ENCODE peak calls at places on chromosomes 6 and 20, in four cellular contexts. One of them, this sample, is unnamed.

GRCh38 chr20:45363611-45364492 is 896 bp downstream of the SYS1 start:
- DNase-seq in K562: no peak
- DNase-seq in HepG2: no peak
- DNase-seq in HCT116: no peak
- DNase-seq in this sample: no peak

GRCh38 chr20:19973920-19974620 is 43.1 kb upstream of the NAA20 start:
- DNase-seq in HCT116: no peak
- DNase-seq in K562: no peak
- DNase-seq in HepG2: no peak
- DNase-seq in this sample: no peak

GRCh38 chr20:44959082-44959895 is 908 bp downstream of the TOMM34 start:
- DNase-seq in HepG2: peak
- DNase-seq in HCT116: no peak
- DNase-seq in K562: no peak
- DNase-seq in this sample: peak

GRCh38 chr6:150813319-150813992 is 52.0 kb upstream of the MTHFD1L start:
- DNase-seq in K562: no peak
- DNase-seq in HepG2: no peak
- DNase-seq in HCT116: peak
- DNase-seq in this sample: no peak

GRCh38 chr6:35496851-35497570 is at the start of gene TEAD3:
- DNase-seq in HCT116: no peak
- DNase-seq in HepG2: peak
- DNase-seq in K562: peak
- DNase-seq in this sample: peak

GRCh38 chr20:44805335-44805734 is 5.0 kb downstream of the RIMS4 start:
- DNase-seq in HCT116: no peak
- DNase-seq in K562: no peak
- DNase-seq in HepG2: no peak
- DNase-seq in this sample: no peak

GRCh38 chr6:94323853-94324252 is 904.5 kb upstream of the EPHA7 start:
- DNase-seq in HCT116: no peak
- DNase-seq in K562: no peak
- DNase-seq in HepG2: no peak
- DNase-seq in this sample: no peak

GRCh38 chr20:47063407-47063806 is 168.8 kb downstream of the EYA2 start:
- DNase-seq in HCT116: no peak
- DNase-seq in K562: no peak
- DNase-seq in HepG2: no peak
- DNase-seq in this sample: no peak

GRCh38 chr20:60001027-60001567 is 42.9 kb downstream of the CDH26 start:
- DNase-seq in HCT116: no peak
- DNase-seq in K562: no peak
- DNase-seq in HepG2: no peak
- DNase-seq in this sample: no peak

GRCh38 chr20:53276143-53276542 is 304.0 kb downstream of the TSHZ2 start:
- DNase-seq in HCT116: no peak
- DNase-seq in HepG2: no peak
- DNase-seq in K562: no peak
- DNase-seq in this sample: no peak

GRCh38 chr6:39339557-39340555 is 17.4 kb upstream of the KCNK16 start:
- DNase-seq in HepG2: no peak
- DNase-seq in K562: no peak
- DNase-seq in HCT116: no peak
- DNase-seq in this sample: no peak

GRCh38 chr6:33316603-33317417 is 734 bp downstream of the ZBTB22 start:
- DNase-seq in K562: no peak
- DNase-seq in HepG2: no peak
- DNase-seq in HCT116: no peak
- DNase-seq in this sample: peak

GRCh38 chr6:92934625-92935024 is 484.7 kb downstream of the EPHA7 start:
- DNase-seq in K562: no peak
- DNase-seq in HCT116: no peak
- DNase-seq in HepG2: no peak
- DNase-seq in this sample: no peak

GRCh38 chr6:127332383-127332961 is 10.9 kb downstream of the ECHDC1 start:
- DNase-seq in HCT116: no peak
- DNase-seq in K562: no peak
- DNase-seq in HepG2: no peak
- DNase-seq in this sample: no peak

GRCh38 chr6:136787726-136788068 is 4.6 kb downstream of the MAP3K5 start:
- DNase-seq in HepG2: no peak
- DNase-seq in K562: no peak
- DNase-seq in HCT116: no peak
- DNase-seq in this sample: no peak

GRCh38 chr20:11380283-11380682 is 537.4 kb upstream of the BTBD3 start:
- DNase-seq in K562: no peak
- DNase-seq in HCT116: no peak
- DNase-seq in HepG2: no peak
- DNase-seq in this sample: no peak

GRCh38 chr6:17885889-17886576 is 101.4 kb downstream of the KIF13A start:
- DNase-seq in K562: no peak
- DNase-seq in HCT116: no peak
- DNase-seq in HepG2: no peak
- DNase-seq in this sample: no peak

GRCh38 chr6:8446391-8446790 is 11.0 kb upstream of the SLC35B3 start:
- DNase-seq in HCT116: no peak
- DNase-seq in K562: no peak
- DNase-seq in HepG2: no peak
- DNase-seq in this sample: no peak

GRCh38 chr20:32582659-32583580 is 2.2 kb downstream of the NOL4L start:
- DNase-seq in HCT116: no peak
- DNase-seq in K562: peak
- DNase-seq in HepG2: no peak
- DNase-seq in this sample: peak

GRCh38 chr20:41989935-41990635 is 371.9 kb upstream of the CHD6 start:
- DNase-seq in K562: no peak
- DNase-seq in HCT116: no peak
- DNase-seq in HepG2: no peak
- DNase-seq in this sample: peak

GRCh38 chr6:34230653-34231351 is 5.9 kb upstream of the HMGA1 start:
- DNase-seq in HepG2: no peak
- DNase-seq in HCT116: no peak
- DNase-seq in K562: no peak
- DNase-seq in this sample: no peak

GRCh38 chr6:42783177-42783875 is 1.5 kb downstream of the BICRAL start:
- DNase-seq in HepG2: peak
- DNase-seq in K562: peak
- DNase-seq in HCT116: no peak
- DNase-seq in this sample: peak

GRCh38 chr20:14219801-14220461 is 117.5 kb downstream of the FLRT3 start:
- DNase-seq in HCT116: peak
- DNase-seq in K562: no peak
- DNase-seq in HepG2: no peak
- DNase-seq in this sample: no peak

GRCh38 chr20:1907586-1907985 is 12.4 kb downstream of the SIRPA start:
- DNase-seq in HCT116: no peak
- DNase-seq in K562: no peak
- DNase-seq in HepG2: no peak
- DNase-seq in this sample: no peak

GRCh38 chr6:143528164-143528811 is 16.8 kb upstream of the FUCA2 start:
- DNase-seq in HepG2: no peak
- DNase-seq in HCT116: no peak
- DNase-seq in K562: no peak
- DNase-seq in this sample: no peak

DNA sequence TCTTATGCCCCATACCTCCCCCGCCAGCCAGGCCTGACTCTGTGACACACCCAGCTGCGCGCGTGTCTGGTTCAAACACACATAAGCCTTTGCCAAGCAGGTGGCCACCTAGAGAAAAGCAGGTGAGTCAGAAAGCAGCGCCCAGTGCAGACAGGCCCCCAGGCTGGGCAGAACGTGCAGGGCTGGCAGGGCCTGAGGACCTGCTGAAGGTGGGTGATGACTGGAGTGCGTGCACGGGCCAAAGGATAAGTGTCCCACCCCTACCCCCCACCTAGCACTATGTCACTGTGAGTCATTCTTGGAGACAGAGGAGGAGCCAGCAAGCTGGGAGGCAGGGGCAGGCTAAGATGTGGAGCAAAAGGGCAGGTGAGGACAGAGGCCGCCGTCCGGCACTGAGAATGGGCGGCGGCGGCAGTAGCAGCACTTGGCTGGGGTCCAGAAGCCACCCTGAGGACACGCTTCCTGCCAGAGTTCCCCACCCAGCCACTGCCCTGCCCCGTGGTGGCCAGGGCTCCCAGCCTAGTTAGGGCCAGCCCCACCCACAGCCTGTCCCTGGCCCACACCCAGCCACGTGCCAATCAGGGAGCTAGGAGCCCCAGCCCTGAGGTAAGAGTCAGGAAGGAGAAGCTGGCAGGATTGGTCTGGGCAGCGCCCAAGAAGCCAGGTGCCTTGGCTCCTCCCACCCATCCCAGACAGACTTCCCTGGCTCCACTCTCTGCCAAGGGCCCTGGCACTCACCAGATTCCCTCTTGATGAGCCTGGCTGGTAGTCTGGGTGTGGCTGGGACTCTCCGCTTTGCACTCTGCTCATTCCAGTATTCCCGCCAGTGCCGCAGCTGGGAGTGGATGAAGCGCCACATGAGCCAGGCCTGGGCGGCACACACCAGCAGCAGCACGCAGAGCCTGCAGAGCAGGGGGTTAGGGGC is 72.7 kb downstream of the TRAM2 start:
- DNase-seq in HepG2: no peak
- DNase-seq in K562: peak
- DNase-seq in HCT116: peak
- DNase-seq in this sample: peak
- TF ChIP-seq ELF1 in HepG2: no peak
- TF ChIP-seq ELF1 in K562: no peak
- TF ChIP-seq ELF1 in HCT116: no peak
- TF ChIP-seq ELF1 in this sample: no peak

GRCh38 chr6:167577891-167578361 is 248.8 kb upstream of the AFDN start:
- DNase-seq in K562: no peak
- DNase-seq in HCT116: no peak
- DNase-seq in HepG2: no peak
- DNase-seq in this sample: no peak

GRCh38 chr6:167574431-167575097 is 249.7 kb downstream of the TTLL2 start:
- DNase-seq in HCT116: no peak
- DNase-seq in K562: no peak
- DNase-seq in HepG2: no peak
- DNase-seq in this sample: no peak

GRCh38 chr6:167576798-167577528 is 249.7 kb upstream of the AFDN start:
- DNase-seq in K562: no peak
- DNase-seq in HCT116: no peak
- DNase-seq in HepG2: no peak
- DNase-seq in this sample: no peak

GRCh38 chr6:167575201-167575696 is 250.4 kb downstream of the TTLL2 start:
- DNase-seq in HepG2: no peak
- DNase-seq in HCT116: no peak
- DNase-seq in K562: no peak
- DNase-seq in this sample: no peak

DNA sequence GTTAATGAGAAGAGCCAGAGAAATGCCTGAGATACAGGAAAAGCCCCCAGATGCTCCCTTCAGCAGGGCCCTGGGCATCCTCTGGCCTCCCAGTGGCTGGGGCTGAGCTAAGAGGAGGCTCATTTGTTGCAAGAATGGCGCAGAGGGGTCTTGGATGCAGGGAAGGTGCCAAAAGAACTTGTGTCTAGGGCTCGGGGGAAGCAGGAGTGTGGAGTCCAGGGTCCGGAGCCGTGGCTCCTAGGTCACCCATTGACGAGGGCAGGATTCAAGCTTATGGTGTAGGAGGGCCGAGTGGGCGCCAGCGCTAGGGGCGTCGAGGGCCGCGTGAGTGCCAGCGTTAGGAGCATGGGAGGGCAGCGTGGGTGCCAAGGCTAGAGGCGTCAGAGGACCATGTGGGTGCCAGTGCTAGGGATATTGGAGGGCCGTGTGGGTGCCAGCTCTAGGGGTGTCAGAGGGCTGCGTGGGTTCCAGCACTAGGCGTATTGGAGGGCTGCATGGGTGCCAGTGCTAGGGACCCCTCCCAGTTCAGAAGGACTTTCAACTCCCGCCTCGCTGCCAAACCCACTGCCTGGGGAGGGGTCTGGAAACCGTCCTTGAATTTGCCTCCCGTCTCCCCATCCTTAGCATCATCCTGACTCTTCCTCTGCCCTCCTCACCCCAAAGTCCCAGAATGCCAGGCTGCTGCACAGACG is 250.5 kb upstream of the AFDN start:
- DNase-seq in HepG2: no peak
- DNase-seq in HCT116: no peak
- DNase-seq in K562: no peak
- DNase-seq in this sample: no peak
- TF ChIP-seq ELF1 in HepG2: no peak
- TF ChIP-seq ELF1 in HCT116: no peak
- TF ChIP-seq ELF1 in K562: no peak
- TF ChIP-seq ELF1 in this sample: no peak

DNA sequence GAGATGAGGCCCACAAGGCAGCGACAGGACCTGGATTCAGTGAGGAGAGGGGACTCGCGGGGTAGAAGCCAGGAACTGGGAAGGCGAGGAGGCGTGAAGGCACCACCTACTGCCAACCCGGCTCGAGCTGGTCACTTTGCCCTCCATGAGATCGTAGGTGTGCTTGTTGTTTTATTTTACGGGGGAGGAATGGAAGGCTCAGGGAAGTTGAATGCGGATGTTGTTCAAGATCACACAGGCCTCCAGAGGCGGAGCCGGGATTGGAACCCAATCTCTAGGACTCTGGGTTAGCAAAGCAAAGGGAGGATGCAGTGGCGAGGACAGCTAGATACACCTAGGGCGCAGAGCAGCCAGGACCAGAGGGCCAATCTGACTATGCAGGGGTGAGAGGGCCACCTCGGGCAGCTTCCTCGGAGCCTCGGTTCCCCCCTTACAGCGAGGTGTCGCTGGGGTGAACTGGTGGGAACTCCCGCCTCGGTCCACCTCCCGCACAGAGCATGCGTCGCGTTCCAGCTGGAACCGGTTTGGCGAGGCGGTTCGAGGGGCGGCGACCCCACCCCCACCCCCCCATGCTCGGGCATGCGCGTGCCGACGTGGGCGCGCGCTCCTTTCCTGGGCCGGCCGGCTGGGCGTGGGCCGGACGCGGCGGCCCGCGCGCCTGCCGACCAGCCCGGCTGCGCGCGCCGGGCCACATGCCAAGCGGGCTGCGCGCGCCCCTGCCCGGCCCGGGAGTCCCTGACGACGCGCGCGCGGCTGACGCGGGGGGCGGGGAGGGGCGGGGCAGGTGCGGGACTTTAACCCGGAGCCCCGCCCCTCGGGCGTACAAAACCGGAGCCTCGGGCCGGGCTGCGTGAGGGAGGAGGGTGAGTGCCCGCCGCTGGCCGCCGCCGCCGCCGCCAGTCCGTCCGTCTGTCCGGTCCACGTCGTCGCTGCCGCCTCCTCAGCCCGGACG is 80.4 kb upstream of the MYL9 start:
- DNase-seq in K562: peak
- DNase-seq in HCT116: peak
- DNase-seq in HepG2: peak
- DNase-seq in this sample: peak
- TF ChIP-seq ELF1 in K562: no peak
- TF ChIP-seq ELF1 in HCT116: no peak
- TF ChIP-seq ELF1 in HepG2: no peak
- TF ChIP-seq ELF1 in this sample: no peak

DNA sequence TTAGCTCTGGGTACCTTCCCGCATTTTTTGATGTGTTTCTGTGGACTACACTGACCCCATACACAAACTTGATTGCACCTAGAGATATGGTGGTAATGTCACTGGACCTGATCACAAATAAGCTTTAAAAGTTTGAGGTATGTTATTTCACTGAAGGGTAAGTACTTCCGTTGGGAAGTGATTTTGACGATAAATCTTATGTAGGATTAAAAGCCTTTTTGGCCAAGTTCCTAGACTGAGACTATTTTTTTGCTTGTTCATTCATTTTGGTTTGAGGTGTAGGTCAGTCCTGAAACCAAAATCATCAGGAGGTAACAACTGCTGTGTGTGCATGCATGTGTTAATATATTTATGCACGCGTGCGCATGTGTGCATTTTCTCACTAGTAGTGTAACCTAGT is 336.3 kb downstream of the TFAP2A start:
- DNase-seq in K562: no peak
- DNase-seq in HCT116: no peak
- DNase-seq in HepG2: no peak
- DNase-seq in this sample: no peak
- TF ChIP-seq ELF1 in K562: no peak
- TF ChIP-seq ELF1 in HCT116: no peak
- TF ChIP-seq ELF1 in HepG2: no peak
- TF ChIP-seq ELF1 in this sample: no peak